ENCODE peak calls at places on chromosomes 12 and 14, in six cellular contexts. One of them, this sample, is unnamed.

GRCh38 chr12:49784756-49785409 is 43.3 kb downstream of the NCKAP5L start:
- DNase-seq in AG04450: no peak
- DNase-seq in SK-N-SH: no peak
- DNase-seq in body of pancreas: no peak
- DNase-seq in lower lobe of right lung: no peak
- DNase-seq in CD8-positive, alpha-beta T cell: no peak
- DNase-seq in this sample: no peak

GRCh38 chr14:101359221-101360044 is 201.9 kb upstream of the DIO3 start:
- DNase-seq in AG04450: no peak
- DNase-seq in SK-N-SH: no peak
- DNase-seq in body of pancreas: peak
- DNase-seq in lower lobe of right lung: no peak
- DNase-seq in CD8-positive, alpha-beta T cell: no peak
- DNase-seq in this sample: no peak

GRCh38 chr14:71533800-71534199 is 398.4 kb upstream of the RGS6 start:
- DNase-seq in AG04450: no peak
- DNase-seq in SK-N-SH: no peak
- DNase-seq in body of pancreas: no peak
- DNase-seq in lower lobe of right lung: no peak
- DNase-seq in CD8-positive, alpha-beta T cell: no peak
- DNase-seq in this sample: no peak

GRCh38 chr12:22474970-22475720 is 69.2 kb downstream of the C2CD5 start:
- DNase-seq in AG04450: no peak
- DNase-seq in SK-N-SH: no peak
- DNase-seq in body of pancreas: no peak
- DNase-seq in lower lobe of right lung: no peak
- DNase-seq in CD8-positive, alpha-beta T cell: no peak
- DNase-seq in this sample: no peak

GRCh38 chr12:109111775-109112491 is 4.5 kb upstream of the ACACB start:
- DNase-seq in AG04450: no peak
- DNase-seq in SK-N-SH: peak
- DNase-seq in body of pancreas: peak
- DNase-seq in lower lobe of right lung: peak
- DNase-seq in CD8-positive, alpha-beta T cell: peak
- DNase-seq in this sample: peak

GRCh38 chr12:67370979-67371378 is 101.8 kb downstream of the CAND1 start:
- DNase-seq in AG04450: no peak
- DNase-seq in SK-N-SH: no peak
- DNase-seq in body of pancreas: no peak
- DNase-seq in lower lobe of right lung: no peak
- DNase-seq in CD8-positive, alpha-beta T cell: no peak
- DNase-seq in this sample: no peak

GRCh38 chr12:116053479-116054195 is 223.9 kb downstream of the MED13L start:
- DNase-seq in AG04450: no peak
- DNase-seq in SK-N-SH: no peak
- DNase-seq in body of pancreas: peak
- DNase-seq in lower lobe of right lung: no peak
- DNase-seq in CD8-positive, alpha-beta T cell: no peak
- DNase-seq in this sample: no peak

GRCh38 chr14:64503434-64504309 is at the start of gene ZBTB25:
- DNase-seq in AG04450: peak
- DNase-seq in SK-N-SH: peak
- DNase-seq in body of pancreas: peak
- DNase-seq in lower lobe of right lung: peak
- DNase-seq in CD8-positive, alpha-beta T cell: peak
- DNase-seq in this sample: peak

GRCh38 chr12:54624316-54625279 is 10.1 kb downstream of the LACRT start:
- DNase-seq in AG04450: no peak
- DNase-seq in SK-N-SH: no peak
- DNase-seq in body of pancreas: no peak
- DNase-seq in lower lobe of right lung: no peak
- DNase-seq in CD8-positive, alpha-beta T cell: no peak
- DNase-seq in this sample: peak

GRCh38 chr14:43356984-43357545 is 1150.0 kb downstream of the FSCB start:
- DNase-seq in AG04450: no peak
- DNase-seq in SK-N-SH: no peak
- DNase-seq in body of pancreas: peak
- DNase-seq in lower lobe of right lung: no peak
- DNase-seq in CD8-positive, alpha-beta T cell: no peak
- DNase-seq in this sample: no peak

GRCh38 chr12:111411187-111411764 is 5.6 kb downstream of the SH2B3 start:
- DNase-seq in AG04450: no peak
- DNase-seq in SK-N-SH: no peak
- DNase-seq in body of pancreas: no peak
- DNase-seq in lower lobe of right lung: no peak
- DNase-seq in CD8-positive, alpha-beta T cell: no peak
- DNase-seq in this sample: no peak

GRCh38 chr14:21867541-21867940 is 193.9 kb upstream of the OR4E1 start:
- DNase-seq in AG04450: no peak
- DNase-seq in SK-N-SH: no peak
- DNase-seq in body of pancreas: no peak
- DNase-seq in lower lobe of right lung: no peak
- DNase-seq in CD8-positive, alpha-beta T cell: no peak
- DNase-seq in this sample: peak

GRCh38 chr12:1855241-1855640 is 34.9 kb downstream of the LRTM2 start:
- DNase-seq in AG04450: no peak
- DNase-seq in SK-N-SH: no peak
- DNase-seq in body of pancreas: no peak
- DNase-seq in lower lobe of right lung: no peak
- DNase-seq in CD8-positive, alpha-beta T cell: no peak
- DNase-seq in this sample: peak

GRCh38 chr14:57136669-57137068 is 132.0 kb downstream of the EXOC5 start:
- DNase-seq in AG04450: no peak
- DNase-seq in SK-N-SH: no peak
- DNase-seq in body of pancreas: no peak
- DNase-seq in lower lobe of right lung: no peak
- DNase-seq in CD8-positive, alpha-beta T cell: no peak
- DNase-seq in this sample: no peak

GRCh38 chr12:66297080-66297479 is 5.2 kb upstream of the HELB start:
- DNase-seq in AG04450: no peak
- DNase-seq in SK-N-SH: no peak
- DNase-seq in body of pancreas: no peak
- DNase-seq in lower lobe of right lung: no peak
- DNase-seq in CD8-positive, alpha-beta T cell: no peak
- DNase-seq in this sample: no peak

GRCh38 chr12:82817368-82817767 is 130.7 kb downstream of the TMTC2 start:
- DNase-seq in AG04450: no peak
- DNase-seq in SK-N-SH: no peak
- DNase-seq in body of pancreas: no peak
- DNase-seq in lower lobe of right lung: no peak
- DNase-seq in CD8-positive, alpha-beta T cell: no peak
- DNase-seq in this sample: no peak

GRCh38 chr12:79086546-79086945 is 222.0 kb downstream of the SYT1 start:
- DNase-seq in AG04450: no peak
- DNase-seq in SK-N-SH: no peak
- DNase-seq in body of pancreas: no peak
- DNase-seq in lower lobe of right lung: no peak
- DNase-seq in CD8-positive, alpha-beta T cell: no peak
- DNase-seq in this sample: no peak

GRCh38 chr12:131091413-131091975 is 137.8 kb downstream of the ADGRD1 start:
- DNase-seq in AG04450: no peak
- DNase-seq in SK-N-SH: no peak
- DNase-seq in body of pancreas: no peak
- DNase-seq in lower lobe of right lung: peak
- DNase-seq in CD8-positive, alpha-beta T cell: no peak
- DNase-seq in this sample: no peak

GRCh38 chr12:89280833-89281533 is 71.3 kb downstream of the DUSP6 start:
- DNase-seq in AG04450: no peak
- DNase-seq in SK-N-SH: no peak
- DNase-seq in body of pancreas: no peak
- DNase-seq in lower lobe of right lung: no peak
- DNase-seq in CD8-positive, alpha-beta T cell: no peak
- DNase-seq in this sample: no peak

GRCh38 chr14:91058017-91058675 is 2.3 kb downstream of the RPS6KA5 start:
- DNase-seq in AG04450: no peak
- DNase-seq in SK-N-SH: no peak
- DNase-seq in body of pancreas: no peak
- DNase-seq in lower lobe of right lung: no peak
- DNase-seq in CD8-positive, alpha-beta T cell: no peak
- DNase-seq in this sample: no peak

GRCh38 chr14:96039633-96040311 is 610 bp downstream of the C14orf132 start:
- DNase-seq in AG04450: no peak
- DNase-seq in SK-N-SH: peak
- DNase-seq in body of pancreas: no peak
- DNase-seq in lower lobe of right lung: peak
- DNase-seq in CD8-positive, alpha-beta T cell: no peak
- DNase-seq in this sample: peak

GRCh38 chr12:113173081-113173698 is 12.1 kb downstream of the DDX54 start:
- DNase-seq in AG04450: no peak
- DNase-seq in SK-N-SH: no peak
- DNase-seq in body of pancreas: no peak
- DNase-seq in lower lobe of right lung: no peak
- DNase-seq in CD8-positive, alpha-beta T cell: no peak
- DNase-seq in this sample: no peak

GRCh38 chr12:54195736-54196347 is 7.1 kb upstream of the SMUG1 start:
- DNase-seq in AG04450: no peak
- DNase-seq in SK-N-SH: peak
- DNase-seq in body of pancreas: peak
- DNase-seq in lower lobe of right lung: peak
- DNase-seq in CD8-positive, alpha-beta T cell: no peak
- DNase-seq in this sample: no peak

GRCh38 chr14:74618078-74618952 is 6.3 kb upstream of the LTBP2 start:
- DNase-seq in AG04450: no peak
- DNase-seq in SK-N-SH: no peak
- DNase-seq in body of pancreas: peak
- DNase-seq in lower lobe of right lung: peak
- DNase-seq in CD8-positive, alpha-beta T cell: peak
- DNase-seq in this sample: no peak
- TF ChIP-seq CTCF in AG04450: no peak
- TF ChIP-seq CTCF in SK-N-SH: no peak
- TF ChIP-seq CTCF in body of pancreas: peak
- TF ChIP-seq CTCF in lower lobe of right lung: no peak
- TF ChIP-seq CTCF in CD8-positive, alpha-beta T cell: no peak
- TF ChIP-seq CTCF in this sample: no peak

GRCh38 chr14:103518416-103519042 is 4.1 kb downstream of the CKB start:
- DNase-seq in AG04450: no peak
- DNase-seq in SK-N-SH: peak
- DNase-seq in body of pancreas: peak
- DNase-seq in lower lobe of right lung: peak
- DNase-seq in CD8-positive, alpha-beta T cell: peak
- DNase-seq in this sample: peak

GRCh38 chr14:103520657-103521437 is 1.8 kb downstream of the CKB start:
- DNase-seq in AG04450: no peak
- DNase-seq in SK-N-SH: peak
- DNase-seq in body of pancreas: peak
- DNase-seq in lower lobe of right lung: peak
- DNase-seq in CD8-positive, alpha-beta T cell: peak
- DNase-seq in this sample: peak

GRCh38 chr14:103520269-103520656 is 2.4 kb downstream of the CKB start:
- DNase-seq in AG04450: no peak
- DNase-seq in SK-N-SH: peak
- DNase-seq in body of pancreas: no peak
- DNase-seq in lower lobe of right lung: no peak
- DNase-seq in CD8-positive, alpha-beta T cell: no peak
- DNase-seq in this sample: no peak

GRCh38 chr14:103519043-103519836 is 3.4 kb downstream of the CKB start:
- DNase-seq in AG04450: no peak
- DNase-seq in SK-N-SH: peak
- DNase-seq in body of pancreas: no peak
- DNase-seq in lower lobe of right lung: peak
- DNase-seq in CD8-positive, alpha-beta T cell: no peak
- DNase-seq in this sample: no peak

DNA sequence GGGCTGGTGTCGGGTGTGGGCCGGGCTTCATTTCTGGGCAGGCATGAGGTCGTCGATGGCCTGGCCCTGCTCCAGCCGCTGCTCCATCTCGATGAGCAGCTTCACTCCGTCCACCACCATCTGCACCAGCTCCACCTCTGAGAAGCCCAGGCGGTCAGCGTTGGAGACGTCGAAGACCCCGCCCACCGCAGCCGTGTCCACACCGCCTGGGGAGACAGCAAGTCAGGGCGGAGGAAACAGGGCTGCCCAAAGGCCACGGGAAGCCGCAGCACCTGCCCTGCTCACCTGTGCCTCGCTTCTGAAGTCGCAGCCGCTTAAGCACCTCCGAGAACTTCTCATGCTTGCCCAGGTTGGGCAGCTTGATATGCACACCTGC is 2.8 kb downstream of the CKB start:
- DNase-seq in AG04450: no peak
- DNase-seq in SK-N-SH: peak
- DNase-seq in body of pancreas: no peak
- DNase-seq in lower lobe of right lung: peak
- DNase-seq in CD8-positive, alpha-beta T cell: no peak
- DNase-seq in this sample: no peak
- H3K4me3 ChIP-seq in AG04450: no peak
- H3K4me3 ChIP-seq in SK-N-SH: no peak
- H3K4me3 ChIP-seq in body of pancreas: no peak
- H3K4me3 ChIP-seq in lower lobe of right lung: peak
- H3K4me3 ChIP-seq in CD8-positive, alpha-beta T cell: no peak
- H3K4me3 ChIP-seq in this sample: no peak

GRCh38 chr12:57238854-57239554 is 9.5 kb downstream of the SHMT2 start:
- DNase-seq in AG04450: peak
- DNase-seq in SK-N-SH: peak
- DNase-seq in body of pancreas: peak
- DNase-seq in lower lobe of right lung: peak
- DNase-seq in CD8-positive, alpha-beta T cell: peak
- DNase-seq in this sample: peak
- H3K27ac ChIP-seq in AG04450: peak
- H3K27ac ChIP-seq in SK-N-SH: no peak
- H3K27ac ChIP-seq in body of pancreas: no peak
- H3K27ac ChIP-seq in lower lobe of right lung: peak
- H3K27ac ChIP-seq in CD8-positive, alpha-beta T cell: no peak
- H3K27ac ChIP-seq in this sample: no peak

GRCh38 chr14:55803506-55804197 is 223.6 kb downstream of the KTN1 start:
- DNase-seq in AG04450: no peak
- DNase-seq in SK-N-SH: no peak
- DNase-seq in body of pancreas: no peak
- DNase-seq in lower lobe of right lung: no peak
- DNase-seq in CD8-positive, alpha-beta T cell: no peak
- DNase-seq in this sample: peak

GRCh38 chr14:55805250-55805649 is 225.2 kb downstream of the KTN1 start:
- DNase-seq in AG04450: no peak
- DNase-seq in SK-N-SH: no peak
- DNase-seq in body of pancreas: no peak
- DNase-seq in lower lobe of right lung: no peak
- DNase-seq in CD8-positive, alpha-beta T cell: no peak
- DNase-seq in this sample: no peak

GRCh38 chr14:55804198-55804553 is 224.2 kb downstream of the KTN1 start:
- DNase-seq in AG04450: no peak
- DNase-seq in SK-N-SH: no peak
- DNase-seq in body of pancreas: no peak
- DNase-seq in lower lobe of right lung: no peak
- DNase-seq in CD8-positive, alpha-beta T cell: no peak
- DNase-seq in this sample: no peak

GRCh38 chr14:55801121-55801520 is 221.1 kb downstream of the KTN1 start:
- DNase-seq in AG04450: no peak
- DNase-seq in SK-N-SH: no peak
- DNase-seq in body of pancreas: no peak
- DNase-seq in lower lobe of right lung: no peak
- DNase-seq in CD8-positive, alpha-beta T cell: no peak
- DNase-seq in this sample: no peak

DNA sequence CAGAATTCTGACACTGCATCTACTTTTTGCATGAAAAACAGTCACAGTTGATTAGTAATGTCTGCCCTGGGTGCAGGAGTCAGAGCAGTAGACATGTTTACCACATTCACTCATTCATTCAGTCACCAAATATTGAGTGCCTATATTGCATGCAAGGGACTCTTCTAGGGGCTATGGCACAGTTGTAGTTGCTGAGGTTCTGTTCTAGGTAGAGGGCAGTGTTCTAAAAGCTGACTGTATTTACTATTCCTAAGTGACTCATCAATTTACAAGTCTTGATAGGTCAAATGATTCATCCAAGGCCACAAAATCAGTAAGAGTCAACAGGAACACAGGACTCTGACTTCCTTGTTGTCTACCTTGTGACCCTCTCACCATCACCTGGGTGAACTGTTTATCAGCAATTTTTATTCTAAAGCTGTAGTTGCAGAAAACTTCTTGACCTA is 223.0 kb downstream of the KTN1 start:
- DNase-seq in AG04450: no peak
- DNase-seq in SK-N-SH: no peak
- DNase-seq in body of pancreas: peak
- DNase-seq in lower lobe of right lung: no peak
- DNase-seq in CD8-positive, alpha-beta T cell: no peak
- DNase-seq in this sample: no peak
- TF ChIP-seq CTCF in AG04450: no peak
- TF ChIP-seq CTCF in SK-N-SH: no peak
- TF ChIP-seq CTCF in body of pancreas: peak
- TF ChIP-seq CTCF in lower lobe of right lung: no peak
- TF ChIP-seq CTCF in CD8-positive, alpha-beta T cell: no peak
- TF ChIP-seq CTCF in this sample: no peak

This sample was measured in cardiac muscle cell.